ENCODE peak calls at places on chromosomes 13 and 19, in six cellular contexts. One of them, this sample, is unnamed.

GRCh38 chr19:17337675-17338439 is 504 bp downstream of the GTPBP3 start:
- DNase-seq in activated CD4-positive, alpha-beta T cell treated with anti-CD3 and anti-CD28 coated beads for 48 hours: peak
- DNase-seq in H1: no peak
- DNase-seq in right cardiac atrium: peak
- DNase-seq in endodermal cell: no peak
- DNase-seq in cardiac fibroblast: no peak
- DNase-seq in this sample: no peak

GRCh38 chr19:55069137-55069858 is 6.3 kb upstream of the RDH13 start:
- DNase-seq in cardiac fibroblast: peak
- DNase-seq in H1: no peak
- DNase-seq in activated CD4-positive, alpha-beta T cell treated with anti-CD3 and anti-CD28 coated beads for 48 hours: no peak
- DNase-seq in endodermal cell: peak
- DNase-seq in right cardiac atrium: peak
- DNase-seq in this sample: peak

GRCh38 chr19:2779121-2779740 is 3.8 kb downstream of the SGTA start:
- DNase-seq in cardiac fibroblast: no peak
- DNase-seq in endodermal cell: no peak
- DNase-seq in H1: no peak
- DNase-seq in activated CD4-positive, alpha-beta T cell treated with anti-CD3 and anti-CD28 coated beads for 48 hours: no peak
- DNase-seq in right cardiac atrium: no peak
- DNase-seq in this sample: no peak

GRCh38 chr13:42753697-42754096 is 27.7 kb upstream of the FAM216B start:
- DNase-seq in endodermal cell: no peak
- DNase-seq in right cardiac atrium: peak
- DNase-seq in H1: no peak
- DNase-seq in activated CD4-positive, alpha-beta T cell treated with anti-CD3 and anti-CD28 coated beads for 48 hours: no peak
- DNase-seq in cardiac fibroblast: peak
- DNase-seq in this sample: no peak

GRCh38 chr19:58557253-58558065 is 952 bp downstream of the UBE2M start:
- DNase-seq in activated CD4-positive, alpha-beta T cell treated with anti-CD3 and anti-CD28 coated beads for 48 hours: no peak
- DNase-seq in cardiac fibroblast: no peak
- DNase-seq in H1: no peak
- DNase-seq in endodermal cell: no peak
- DNase-seq in right cardiac atrium: no peak
- DNase-seq in this sample: no peak

GRCh38 chr13:54958781-54959180 is 1930.2 kb downstream of the OLFM4 start:
- DNase-seq in right cardiac atrium: no peak
- DNase-seq in cardiac fibroblast: no peak
- DNase-seq in activated CD4-positive, alpha-beta T cell treated with anti-CD3 and anti-CD28 coated beads for 48 hours: no peak
- DNase-seq in endodermal cell: no peak
- DNase-seq in H1: no peak
- DNase-seq in this sample: no peak

GRCh38 chr19:4088975-4089374 is 22.3 kb upstream of the ZBTB7A start:
- DNase-seq in cardiac fibroblast: no peak
- DNase-seq in activated CD4-positive, alpha-beta T cell treated with anti-CD3 and anti-CD28 coated beads for 48 hours: peak
- DNase-seq in right cardiac atrium: no peak
- DNase-seq in H1: no peak
- DNase-seq in endodermal cell: no peak
- DNase-seq in this sample: no peak

GRCh38 chr19:2326699-2327360 is 1.6 kb downstream of the LSM7 start:
- DNase-seq in endodermal cell: no peak
- DNase-seq in right cardiac atrium: no peak
- DNase-seq in H1: no peak
- DNase-seq in activated CD4-positive, alpha-beta T cell treated with anti-CD3 and anti-CD28 coated beads for 48 hours: no peak
- DNase-seq in cardiac fibroblast: no peak
- DNase-seq in this sample: no peak

This sample was measured in astrocyte of the spinal cord.